ENCODE peak calls at places on chromosome 1, in five cellular contexts. L is HepG2, U is SK-N-SH, W is GM12878, Z is K562. Y is an unnamed sample.

GRCh38 chr1:241356187-241356518 is 852 bp downstream of the RGS7 start:
- DNase-seq in L (no peak), W (no peak), Z (no peak), U (peak; percentile 50), Y (no peak)

GRCh38 chr1:67441739-67442286 is 11.6 kb upstream of the SERBP1 start:
- DNase-seq in Z (no peak), U (no peak), L (no peak), W (no peak), Y (no peak)

GRCh38 chr1:192878249-192878648 is 69.4 kb downstream of the RGS2 start:
- DNase-seq in U (no peak), L (no peak), Z (no peak), W (no peak), Y (no peak)

GRCh38 chr1:213122514-213122929 is 71.5 kb downstream of the RPS6KC1 start:
- DNase-seq in W (no peak), Z (peak; percentile 19), U (peak; percentile 5), L (peak; percentile 48), Y (peak; percentile 22)

GRCh38 chr1:190615818-190616217 is 138.2 kb upstream of the BRINP3 start:
- DNase-seq in L (no peak), Z (no peak), U (no peak), W (no peak), Y (no peak)

GRCh38 chr1:201893431-201893830 is 4.7 kb downstream of the SHISA4 start:
- DNase-seq in U (no peak), Z (no peak), L (no peak), W (no peak), Y (no peak)

GRCh38 chr1:247845011-247845692 is 3.5 kb upstream of the OR11L1 start:
- DNase-seq in L (no peak), U (no peak), Z (peak; percentile 29), W (no peak), Y (no peak)

GRCh38 chr1:204706838-204707509 is 21.4 kb upstream of the LRRN2 start:
- DNase-seq in U (peak; percentile 42), L (no peak), Z (no peak), W (no peak), Y (no peak)

GRCh38 chr1:11483581-11484320 is 4.8 kb downstream of the DISP3 start:
- DNase-seq in L (no peak), Z (no peak), U (peak; percentile 81), W (no peak), Y (no peak)

GRCh38 chr1:9211291-9211811 is 23.2 kb upstream of the H6PD start:
- DNase-seq in L (peak; percentile 52), W (no peak), Z (peak; percentile 26), U (no peak), Y (no peak)

GRCh38 chr1:109478806-109479205 is 4.9 kb upstream of the ATXN7L2 start:
- DNase-seq in W (no peak), Z (peak; percentile 55), U (no peak), L (no peak), Y (no peak)

GRCh38 chr1:247007511-247008405 is at the start of gene ZNF695:
- DNase-seq in L (peak; percentile 97), Z (peak; percentile 97), U (peak; percentile 98), W (peak; percentile 59), Y (peak; percentile 88)

GRCh38 chr1:59776960-59777852 is 37.5 kb upstream of the HOOK1 start:
- DNase-seq in L (no peak), U (no peak), W (no peak), Z (no peak), Y (no peak)

GRCh38 chr1:108704501-108704900 is 8.2 kb upstream of the FNDC7 start:
- DNase-seq in W (no peak), U (no peak), L (no peak), Z (no peak), Y (no peak)

GRCh38 chr1:105416246-105416645 is 1640.2 kb upstream of the PRMT6 start:
- DNase-seq in W (no peak), U (no peak), L (no peak), Z (no peak), Y (no peak)

GRCh38 chr1:7564097-7564496 is 207.0 kb upstream of the VAMP3 start:
- DNase-seq in U (no peak), W (no peak), Z (no peak), L (no peak), Y (no peak)

GRCh38 chr1:200512191-200512590 is 102.4 kb upstream of the ZNF281 start:
- DNase-seq in W (no peak), L (no peak), Z (no peak), U (no peak), Y (no peak)

GRCh38 chr1:184212649-184213314 is 161.3 kb downstream of the TSEN15 start:
- DNase-seq in W (no peak), L (no peak), U (no peak), Z (no peak), Y (no peak)

GRCh38 chr1:192477630-192478029 is 97.9 kb upstream of the RGS1 start:
- DNase-seq in U (peak; percentile 31), Z (no peak), L (peak; percentile 16), W (peak; percentile 17), Y (no peak)

GRCh38 chr1:204466416-204467405 is 27.9 kb downstream of the PIK3C2B start:
- DNase-seq in Z (no peak), L (no peak), W (no peak), U (no peak), Y (no peak)

GRCh38 chr1:25343872-25344271 is 5.7 kb downstream of the TMEM50A start:
- DNase-seq in Z (no peak), W (no peak), U (no peak), L (no peak), Y (no peak)

GRCh38 chr1:204384636-204385354 is 25.1 kb upstream of the PLEKHA6 start:
- DNase-seq in L (no peak), W (no peak), Z (no peak), U (peak; percentile 48), Y (no peak)

GRCh38 chr1:37090671-37091070 is 56.4 kb upstream of the GRIK3 start:
- DNase-seq in W (no peak), L (no peak), U (no peak), Z (no peak), Y (no peak)

GRCh38 chr1:190373705-190374336 is 103.8 kb downstream of the BRINP3 start:
- DNase-seq in L (peak; percentile 15), W (no peak), Z (no peak), U (peak; percentile 5), Y (peak; percentile 34)

GRCh38 chr1:210237514-210237913 is 4.9 kb downstream of the SERTAD4 start:
- DNase-seq in Z (no peak), W (no peak), U (no peak), L (no peak), Y (no peak)

GRCh38 chr1:26664802-26665201 is 31.0 kb upstream of the ARID1A start:
- DNase-seq in L (no peak), U (no peak), Z (no peak), W (no peak), Y (no peak)

DNA sequence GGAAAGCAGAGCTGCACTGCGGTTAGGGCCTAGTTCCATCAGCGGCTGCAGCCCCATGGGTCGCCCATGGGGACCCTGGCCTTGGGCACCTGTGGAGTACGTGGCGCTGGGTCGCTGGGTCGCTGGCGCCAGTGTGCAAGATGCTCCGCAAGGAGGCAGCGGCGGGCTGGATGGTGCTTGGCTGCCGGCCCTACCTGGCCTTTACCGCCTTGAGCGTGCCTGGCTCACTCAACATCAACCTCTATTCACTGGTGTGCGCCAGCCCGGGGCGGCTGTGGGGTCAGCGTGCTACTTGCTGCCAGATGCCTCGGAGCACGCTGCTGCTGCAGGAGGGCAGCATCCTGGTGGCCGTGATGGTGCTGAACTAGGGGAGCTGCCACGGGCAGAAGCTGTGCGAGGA is 85.1 kb upstream of the RHOU start:
- DNase-seq in U (no peak), L (no peak), Z (no peak), W (no peak), Y (no peak)
- TF ChIP-seq FOXM1 in U (no peak), L (no peak), Z (no peak), W (no peak), Y (no peak)

DNA sequence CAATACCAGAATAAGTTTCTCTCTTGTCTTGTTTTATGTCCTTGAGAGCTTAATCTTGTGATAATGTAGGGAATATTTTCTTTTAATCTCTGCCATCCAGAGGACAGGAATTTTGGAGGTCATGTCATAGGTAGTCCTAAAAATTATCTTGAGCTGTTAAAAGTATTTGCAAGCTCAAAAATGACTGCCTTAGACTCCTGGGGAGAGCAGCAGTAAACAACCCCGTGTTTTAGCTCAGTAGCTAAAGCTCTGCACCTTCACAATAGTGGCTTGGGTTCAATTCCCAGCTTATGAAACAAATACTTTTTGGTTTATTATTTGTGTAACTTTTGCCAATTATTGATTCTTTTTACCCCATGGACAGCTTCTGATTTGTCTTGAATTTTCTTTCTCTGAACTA is 99.4 kb upstream of the OLFM3 start:
- DNase-seq in Z (no peak), L (no peak), U (no peak), W (no peak), Y (no peak)
- TF ChIP-seq FOXM1 in Z (no peak), L (no peak), U (no peak), W (no peak), Y (no peak)

GRCh38 chr1:112759228-112759627 is 44.1 kb upstream of the PPM1J start:
- DNase-seq in U (no peak), L (no peak), W (no peak), Z (no peak), Y (no peak)

GRCh38 chr1:112767646-112768045 is 52.5 kb upstream of the PPM1J start:
- DNase-seq in W (no peak), L (no peak), U (no peak), Z (no peak), Y (no peak)

GRCh38 chr1:112761714-112762480 is 46.8 kb upstream of the PPM1J start:
- DNase-seq in W (no peak), U (no peak), L (no peak), Z (no peak), Y (no peak)

GRCh38 chr1:112762541-112763141 is 47.5 kb upstream of the PPM1J start:
- DNase-seq in W (no peak), Z (no peak), L (no peak), U (no peak), Y (no peak)
- TF ChIP-seq FOXM1 in W (no peak), Z (no peak), L (no peak), U (no peak), Y (no peak)

DNA sequence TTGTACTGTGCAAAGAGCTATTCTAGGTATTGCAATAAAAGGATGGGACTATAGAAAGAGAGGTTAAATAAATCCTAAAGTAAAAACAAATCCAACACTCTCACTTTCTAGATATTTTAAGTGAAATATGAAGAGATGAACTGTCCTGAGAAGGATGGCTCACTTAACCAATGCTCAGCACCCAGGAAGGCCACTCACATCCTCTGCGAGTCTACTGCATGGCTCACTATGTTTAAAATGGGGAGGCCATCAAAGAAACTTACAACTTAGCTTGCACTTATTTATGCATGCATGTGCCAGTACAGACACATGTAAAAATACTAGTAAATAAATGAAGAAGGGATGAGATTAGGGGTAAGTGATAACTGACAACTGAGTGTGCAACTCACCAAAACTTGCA is 37.5 kb downstream of the PLPPR5 start:
- DNase-seq in W (no peak), Z (no peak), L (no peak), U (no peak), Y (no peak)
- TF ChIP-seq FOXM1 in W (no peak), Z (no peak), L (no peak), U (no peak), Y (no peak)

Y was measured in HEK293T.